ENCODE peak calls at places on chromosomes 11 and 22, in six cellular contexts. Z, C, K, F, H and I are unnamed samples.

GRCh38 chr11:17408641-17409040 is 20.2 kb upstream of the KCNJ11 start:
- DNase-seq in Z (no peak), C (no peak), K (no peak), F (no peak), H (no peak), I (no peak)

GRCh38 chr11:44120169-44120568 is 24.7 kb downstream of the EXT2 start:
- DNase-seq in Z (no peak), C (no peak), K (no peak), F (peak), H (no peak), I (no peak)

GRCh38 chr11:118913411-118914125 is 12.2 kb downstream of the BCL9L start:
- DNase-seq in Z (peak), C (no peak), K (no peak), F (no peak), H (no peak), I (no peak)

GRCh38 chr11:47394322-47395224 is 13.8 kb upstream of the SLC39A13 start:
- DNase-seq in Z (peak), C (peak), K (no peak), F (no peak), H (no peak), I (peak)

GRCh38 chr11:56848105-56848809 is 99.8 kb upstream of the OR9G4 start:
- DNase-seq in Z (no peak), C (no peak), K (no peak), F (no peak), H (no peak), I (no peak)

GRCh38 chr11:69370984-69371709 is 77.2 kb downstream of the MYEOV start:
- DNase-seq in Z (peak), C (no peak), K (no peak), F (no peak), H (no peak), I (no peak)

GRCh38 chr11:870127-870413 is 27.4 kb downstream of the TSPAN4 start:
- DNase-seq in Z (no peak), C (no peak), K (no peak), F (no peak), H (no peak), I (no peak)

GRCh38 chr11:72578051-72578450 is 96.2 kb downstream of the PDE2A start:
- DNase-seq in Z (no peak), C (no peak), K (no peak), F (no peak), H (no peak), I (no peak)

GRCh38 chr11:82326853-82327252 is 406.8 kb downstream of the FAM181B start:
- DNase-seq in Z (no peak), C (no peak), K (no peak), F (no peak), H (no peak), I (no peak)

GRCh38 chr11:13008625-13009475 is at the start of gene RASSF10:
- DNase-seq in Z (peak), C (no peak), K (peak), F (peak), H (peak), I (peak)

GRCh38 chr11:9969068-9969467 is 305.2 kb downstream of the SWAP70 start:
- DNase-seq in Z (no peak), C (no peak), K (no peak), F (no peak), H (no peak), I (no peak)

GRCh38 chr11:114190630-114191029 is 105.6 kb upstream of the NNMT start:
- DNase-seq in Z (no peak), C (no peak), K (no peak), F (no peak), H (no peak), I (no peak)

GRCh38 chr11:124817036-124817435 is 16.8 kb upstream of the MSANTD2 start:
- DNase-seq in Z (no peak), C (no peak), K (no peak), F (no peak), H (no peak), I (no peak)

GRCh38 chr11:75315439-75315805 is 36.0 kb downstream of the ARRB1 start:
- DNase-seq in Z (no peak), C (no peak), K (no peak), F (no peak), H (no peak), I (no peak)

GRCh38 chr11:5293028-5293427 is 8.7 kb downstream of the OR51B4 start:
- DNase-seq in Z (no peak), C (peak), K (no peak), F (no peak), H (no peak), I (no peak)

GRCh38 chr11:122893131-122893530 is 10.6 kb downstream of the JHY start:
- DNase-seq in Z (no peak), C (no peak), K (no peak), F (no peak), H (no peak), I (no peak)

GRCh38 chr22:21683401-21683811 is 17.6 kb downstream of the PPIL2 start:
- DNase-seq in Z (no peak), C (no peak), K (no peak), F (no peak), H (no peak), I (no peak)
- H2BK15ac ChIP-seq in Z (no peak), C (no peak), K (no peak), F (no peak), H (no peak), I (no peak)

DNA sequence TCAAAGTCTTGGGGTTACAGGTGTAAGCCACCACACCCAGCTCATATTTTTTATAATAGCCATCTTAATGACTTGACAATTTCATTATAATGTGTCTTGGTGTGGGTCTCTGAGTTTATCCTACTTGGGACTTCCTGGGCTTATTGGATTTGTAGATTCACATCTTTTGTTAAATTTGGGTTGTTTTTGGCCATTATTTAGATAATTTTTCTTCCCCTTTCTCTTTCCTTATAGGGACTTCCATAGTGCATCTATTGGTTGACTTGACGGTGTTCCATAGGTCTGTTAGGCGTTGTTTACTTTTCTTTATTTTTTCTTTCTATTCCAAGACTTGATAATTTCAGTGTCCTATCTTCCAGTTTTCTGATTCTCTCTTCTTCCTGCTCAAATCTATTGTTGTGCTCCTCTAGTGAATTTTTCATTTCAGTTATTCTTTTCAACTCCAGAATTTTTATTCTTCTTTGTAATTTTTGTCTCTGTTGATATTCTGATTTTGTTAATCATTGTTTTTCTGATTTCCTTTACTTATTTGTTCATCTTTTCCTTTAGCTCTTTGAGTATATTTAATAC is 45.6 kb downstream of the RRM1 start:
- DNase-seq in Z (no peak), C (no peak), K (no peak), F (no peak), H (no peak), I (no peak)
- H2BK15ac ChIP-seq in Z (no peak), C (no peak), K (no peak), F (no peak), H (no peak), I (no peak)

DNA sequence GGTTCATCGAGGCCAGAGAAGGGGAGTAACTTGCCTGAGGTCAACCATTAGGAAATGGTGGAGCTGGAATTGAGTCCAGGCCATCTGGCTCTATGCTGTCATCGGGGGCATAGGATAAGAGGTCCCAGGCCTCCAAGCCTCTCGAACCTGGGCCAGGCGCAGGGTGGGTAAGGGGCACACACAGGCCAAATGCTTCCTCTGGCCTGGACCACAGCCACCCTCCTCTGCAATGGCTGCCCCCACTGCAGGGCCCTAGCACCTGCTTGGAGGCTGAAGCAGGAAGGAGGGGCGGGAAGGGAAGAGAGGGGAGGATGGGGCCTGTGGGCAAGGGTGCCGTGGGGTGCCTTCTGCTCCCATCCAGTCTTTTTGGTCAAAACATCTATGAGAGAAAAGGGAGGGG is 21.3 kb downstream of the B3GAT1 start:
- DNase-seq in Z (no peak), C (no peak), K (no peak), F (no peak), H (no peak), I (no peak)
- H2BK15ac ChIP-seq in Z (no peak), C (no peak), K (no peak), F (no peak), H (no peak), I (no peak)

GRCh38 chr11:37182036-37182435 is 584.0 kb upstream of the RAG2 start:
- DNase-seq in Z (no peak), C (no peak), K (no peak), F (peak), H (no peak), I (no peak)
- H2BK15ac ChIP-seq in Z (no peak), C (no peak), K (no peak), F (no peak), H (no peak), I (no peak)

GRCh38 chr22:29133603-29134133 is 60.8 kb downstream of the KREMEN1 start:
- DNase-seq in Z (no peak), C (no peak), K (no peak), F (no peak), H (no peak), I (no peak)
- H2BK15ac ChIP-seq in Z (no peak), C (no peak), K (no peak), F (no peak), H (no peak), I (no peak)